ENCODE peak calls at places on chromosome 19, in five cellular contexts. One of them, this sample, is unnamed.

GRCh38 chr19:46913852-46914430 is 53.1 kb downstream of the ARHGAP35 start:
- DNase-seq in non-pigmented ciliary epithelial cell: no peak
- DNase-seq in endothelial cell: no peak
- DNase-seq in adrenal gland: no peak
- DNase-seq in left colon: no peak
- DNase-seq in this sample: no peak

GRCh38 chr19:48925240-48925843 is 8.2 kb upstream of the DHDH start:
- DNase-seq in left colon: no peak
- DNase-seq in endothelial cell: no peak
- DNase-seq in adrenal gland: peak; percentile 52
- DNase-seq in non-pigmented ciliary epithelial cell: peak; percentile 64
- DNase-seq in this sample: no peak

GRCh38 chr19:13841339-13842293 is 35.3 kb upstream of the NANOS3 start:
- DNase-seq in adrenal gland: no peak
- DNase-seq in endothelial cell: no peak
- DNase-seq in left colon: peak; percentile 82
- DNase-seq in non-pigmented ciliary epithelial cell: no peak
- DNase-seq in this sample: peak; percentile 48

GRCh38 chr19:41261474-41262190 is 2.5 kb upstream of the HNRNPUL1 start:
- DNase-seq in left colon: peak; percentile 40
- DNase-seq in endothelial cell: no peak
- DNase-seq in adrenal gland: peak; percentile 12
- DNase-seq in non-pigmented ciliary epithelial cell: no peak
- DNase-seq in this sample: no peak

GRCh38 chr19:45117167-45117594 is 24.2 kb downstream of the PPP1R37 start:
- DNase-seq in non-pigmented ciliary epithelial cell: no peak
- DNase-seq in endothelial cell: no peak
- DNase-seq in adrenal gland: no peak
- DNase-seq in left colon: peak; percentile 39
- DNase-seq in this sample: no peak

GRCh38 chr19:52936151-52936957 is 13.1 kb upstream of the ZNF888 start:
- DNase-seq in adrenal gland: no peak
- DNase-seq in left colon: peak; percentile 51
- DNase-seq in endothelial cell: no peak
- DNase-seq in non-pigmented ciliary epithelial cell: no peak
- DNase-seq in this sample: no peak

GRCh38 chr19:31350693-31351211 is 1.5 kb upstream of the TSHZ3 start:
- DNase-seq in endothelial cell: peak; percentile 66
- DNase-seq in non-pigmented ciliary epithelial cell: no peak
- DNase-seq in adrenal gland: peak; percentile 47
- DNase-seq in left colon: peak; percentile 54
- DNase-seq in this sample: peak; percentile 64

GRCh38 chr19:38599722-38600121 is 18.0 kb downstream of the MAP4K1 start:
- DNase-seq in left colon: no peak
- DNase-seq in non-pigmented ciliary epithelial cell: no peak
- DNase-seq in endothelial cell: no peak
- DNase-seq in adrenal gland: no peak
- DNase-seq in this sample: no peak

GRCh38 chr19:7512400-7512851 is 3.5 kb upstream of the ZNF358 start:
- DNase-seq in endothelial cell: no peak
- DNase-seq in adrenal gland: no peak
- DNase-seq in left colon: no peak
- DNase-seq in non-pigmented ciliary epithelial cell: no peak
- DNase-seq in this sample: no peak

GRCh38 chr19:5048727-5049553 is 80.0 kb downstream of the KDM4B start:
- DNase-seq in adrenal gland: peak; percentile 89
- DNase-seq in endothelial cell: no peak
- DNase-seq in non-pigmented ciliary epithelial cell: no peak
- DNase-seq in left colon: peak; percentile 59
- DNase-seq in this sample: no peak

GRCh38 chr19:17026041-17026658 is 460 bp downstream of the CPAMD8 start:
- DNase-seq in non-pigmented ciliary epithelial cell: no peak
- DNase-seq in endothelial cell: no peak
- DNase-seq in left colon: peak; percentile 36
- DNase-seq in adrenal gland: no peak
- DNase-seq in this sample: no peak

GRCh38 chr19:49119411-49120324 is at the start of gene PPFIA3:
- DNase-seq in adrenal gland: peak; percentile 74
- DNase-seq in endothelial cell: peak; percentile 79
- DNase-seq in non-pigmented ciliary epithelial cell: no peak
- DNase-seq in left colon: peak; percentile 72
- DNase-seq in this sample: peak; percentile 75

GRCh38 chr19:43634516-43634876 is 5.2 kb downstream of the CADM4 start:
- DNase-seq in adrenal gland: no peak
- DNase-seq in left colon: no peak
- DNase-seq in non-pigmented ciliary epithelial cell: no peak
- DNase-seq in endothelial cell: no peak
- DNase-seq in this sample: no peak

GRCh38 chr19:13082192-13083007 is 20.3 kb downstream of the LYL1 start:
- DNase-seq in non-pigmented ciliary epithelial cell: peak; percentile 37
- DNase-seq in left colon: no peak
- DNase-seq in endothelial cell: peak; percentile 57
- DNase-seq in adrenal gland: no peak
- DNase-seq in this sample: no peak

GRCh38 chr19:751501-752341 is 809 bp downstream of the MISP start:
- DNase-seq in non-pigmented ciliary epithelial cell: no peak
- DNase-seq in left colon: peak; percentile 82
- DNase-seq in adrenal gland: no peak
- DNase-seq in endothelial cell: no peak
- DNase-seq in this sample: no peak

GRCh38 chr19:49672131-49672919 is 4.7 kb upstream of the PRMT1 start:
- DNase-seq in adrenal gland: peak; percentile 82
- DNase-seq in endothelial cell: peak; percentile 90
- DNase-seq in non-pigmented ciliary epithelial cell: no peak
- DNase-seq in left colon: peak; percentile 85
- DNase-seq in this sample: peak; percentile 96

GRCh38 chr19:376111-376470 is 31.5 kb upstream of the MIER2 start:
- DNase-seq in adrenal gland: no peak
- DNase-seq in endothelial cell: no peak
- DNase-seq in non-pigmented ciliary epithelial cell: no peak
- DNase-seq in left colon: no peak
- DNase-seq in this sample: no peak

GRCh38 chr19:55119053-55119452 is 1.6 kb upstream of the PPP1R12C start:
- DNase-seq in non-pigmented ciliary epithelial cell: no peak
- DNase-seq in left colon: no peak
- DNase-seq in adrenal gland: no peak
- DNase-seq in endothelial cell: no peak
- DNase-seq in this sample: no peak

GRCh38 chr19:16542894-16543498 is 759 bp upstream of the CHERP start:
- DNase-seq in endothelial cell: no peak
- DNase-seq in adrenal gland: no peak
- DNase-seq in non-pigmented ciliary epithelial cell: no peak
- DNase-seq in left colon: no peak
- DNase-seq in this sample: no peak

GRCh38 chr19:11281336-11282049 is 14.5 kb upstream of the TSPAN16 start:
- DNase-seq in left colon: no peak
- DNase-seq in non-pigmented ciliary epithelial cell: no peak
- DNase-seq in endothelial cell: no peak
- DNase-seq in adrenal gland: no peak
- DNase-seq in this sample: no peak

This sample was measured in thyroid gland.